ENCODE peak calls at places on chromosomes 5 and 9, in seven cellular contexts. I, L, A, R, N, H and Z are unnamed samples.

GRCh38 chr5:148523139-148523538 is 131.2 kb downstream of the HTR4 start:
- DNase-seq in I (no peak), L (no peak), A (no peak), R (no peak), N (no peak), H (no peak), Z (no peak)

GRCh38 chr5:59813761-59814562 is 79.6 kb downstream of the PDE4D start:
- DNase-seq in I (peak; percentile 53), L (no peak), A (peak; percentile 84), R (peak; percentile 56), N (no peak), H (peak; percentile 51), Z (no peak)

GRCh38 chr5:170313344-170313743 is 15.8 kb upstream of the LCP2 start:
- DNase-seq in I (no peak), L (no peak), A (no peak), R (no peak), N (no peak), H (no peak), Z (no peak)

GRCh38 chr5:1103505-1104326 is 8.1 kb downstream of the SLC12A7 start:
- DNase-seq in I (peak; percentile 86), L (peak; percentile 86), A (no peak), R (no peak), N (peak; percentile 86), H (no peak), Z (no peak)

GRCh38 chr5:159163027-159163699 is 46.2 kb downstream of the RNF145 start:
- DNase-seq in I (no peak), L (no peak), A (peak; percentile 63), R (peak; percentile 97), N (no peak), H (peak; percentile 46), Z (no peak)

GRCh38 chr9:78026416-78026815 is 5.2 kb downstream of the GNAQ start:
- DNase-seq in I (peak; percentile 62), L (no peak), A (no peak), R (no peak), N (no peak), H (no peak), Z (no peak)

GRCh38 chr5:82352146-82352791 is 74.1 kb upstream of the RPS23 start:
- DNase-seq in I (no peak), L (no peak), A (peak; percentile 48), R (no peak), N (no peak), H (no peak), Z (no peak)

GRCh38 chr5:136075339-136075885 is 46.6 kb downstream of the TGFBI start:
- DNase-seq in I (no peak), L (no peak), A (no peak), R (no peak), N (no peak), H (no peak), Z (no peak)

GRCh38 chr9:21812945-21813568 is 10.6 kb downstream of the MTAP start:
- DNase-seq in I (peak; percentile 89), L (peak; percentile 70), A (peak; percentile 74), R (peak; percentile 74), N (peak; percentile 90), H (no peak), Z (no peak)

GRCh38 chr9:72579190-72579589 is 57.8 kb downstream of the TMC1 start:
- DNase-seq in I (peak; percentile 86), L (peak; percentile 48), A (peak; percentile 68), R (peak; percentile 90), N (no peak), H (peak; percentile 92), Z (peak; percentile 74)

GRCh38 chr9:126057461-126057860 is 269.2 kb upstream of the MVB12B start:
- DNase-seq in I (peak; percentile 7), L (no peak), A (no peak), R (no peak), N (peak; percentile 28), H (no peak), Z (no peak)

GRCh38 chr5:115377468-115378217 is 81.2 kb upstream of the CCDC112 start:
- DNase-seq in I (no peak), L (no peak), A (peak; percentile 69), R (peak; percentile 66), N (no peak), H (no peak), Z (no peak)

GRCh38 chr5:106189121-106189809 is 1481.5 kb downstream of the EFNA5 start:
- DNase-seq in I (no peak), L (no peak), A (no peak), R (no peak), N (no peak), H (no peak), Z (no peak)

GRCh38 chr5:94021246-94021645 is 279.8 kb upstream of the POU5F2 start:
- DNase-seq in I (no peak), L (no peak), A (peak; percentile 32), R (peak; percentile 63), N (no peak), H (peak; percentile 64), Z (no peak)

GRCh38 chr9:135166566-135166965 is 79.1 kb downstream of the OLFM1 start:
- DNase-seq in I (no peak), L (no peak), A (no peak), R (no peak), N (no peak), H (no peak), Z (no peak)

GRCh38 chr9:71587576-71588362 is 180.5 kb downstream of the CEMIP2 start:
- DNase-seq in I (no peak), L (no peak), A (peak; percentile 7), R (peak; percentile 88), N (no peak), H (peak; percentile 34), Z (no peak)

GRCh38 chr9:2231831-2232230 is 216.7 kb downstream of the SMARCA2 start:
- DNase-seq in I (no peak), L (no peak), A (peak; percentile 20), R (peak; percentile 32), N (no peak), H (no peak), Z (no peak)

GRCh38 chr5:173056783-173057061 is 570 bp downstream of the CREBRF start:
- DNase-seq in I (no peak), L (no peak), A (no peak), R (no peak), N (no peak), H (peak; percentile 61), Z (no peak)

GRCh38 chr9:124477211-124478013 is 27.2 kb downstream of the ADGRD2 start:
- DNase-seq in I (no peak), L (no peak), A (no peak), R (peak; percentile 12), N (no peak), H (peak; percentile 58), Z (no peak)

DNA sequence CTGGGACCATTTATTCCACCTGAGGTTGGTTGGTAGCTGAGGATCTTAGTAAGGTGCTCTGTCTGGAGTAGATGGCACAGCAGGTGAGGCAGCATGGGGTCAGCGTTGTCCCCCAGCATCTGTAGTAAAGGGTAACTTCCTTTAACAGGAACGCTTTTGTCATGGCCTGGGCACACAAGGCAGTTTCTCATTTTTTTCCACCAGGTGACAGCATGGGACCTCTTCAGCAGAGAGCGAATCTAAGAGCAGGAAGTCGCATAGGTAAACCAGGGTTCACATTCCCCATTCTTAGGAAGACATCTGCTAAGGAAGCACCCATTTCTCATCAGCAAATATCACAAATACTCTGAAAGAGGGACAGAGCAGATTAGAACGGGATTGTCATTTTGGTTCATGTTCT is 56.5 kb downstream of the GPR107 start:
- DNase-seq in I (no peak), L (no peak), A (no peak), R (no peak), N (no peak), H (no peak), Z (no peak)
- TF ChIP-seq CTCF in I (no peak), L (no peak), A (peak; percentile 31), R (peak; percentile 9), N (no peak), H (no peak), Z (no peak)

DNA sequence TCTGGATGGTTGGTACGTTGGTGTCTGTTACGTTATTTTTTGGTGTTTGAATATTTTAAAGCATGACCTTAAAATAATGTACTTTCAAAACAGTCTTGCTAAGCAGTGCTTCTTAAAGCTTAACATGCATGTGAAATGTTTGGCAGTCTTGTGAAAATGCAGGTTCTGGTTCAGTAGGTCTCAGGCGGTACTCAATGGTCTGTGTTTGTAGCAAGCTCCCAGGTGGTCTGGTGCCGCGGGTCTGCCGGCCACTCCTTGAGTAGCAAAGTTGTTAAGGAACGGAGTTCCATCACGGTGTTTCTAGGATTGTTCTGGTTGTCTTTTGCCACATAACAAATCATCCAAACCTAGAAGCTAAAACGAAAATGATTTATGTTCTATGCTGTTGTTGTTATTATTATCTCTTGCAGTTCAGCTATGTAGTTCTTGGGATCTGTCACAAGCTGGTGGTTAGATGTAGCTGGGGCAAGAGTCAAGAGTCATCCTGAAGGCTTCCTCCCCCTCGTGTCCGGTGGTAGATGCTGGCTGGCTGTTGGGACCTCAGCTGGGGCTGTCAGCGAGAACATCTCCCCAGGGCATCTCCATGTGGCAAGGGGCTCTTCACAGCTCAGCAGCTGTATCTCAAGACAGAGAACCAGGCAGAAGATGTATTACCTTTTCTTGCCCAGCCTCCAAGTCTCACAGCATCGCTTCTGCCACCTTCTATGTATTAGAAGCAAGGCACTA is 186.8 kb downstream of the PALM2AKAP2 start:
- DNase-seq in I (peak; percentile 69), L (no peak), A (no peak), R (no peak), N (peak; percentile 80), H (no peak), Z (no peak)
- H3K4me3 ChIP-seq in I (no peak overlapping the region), L (no peak overlapping the region), A (no peak overlapping the region), R (no peak overlapping the region), N (no peak overlapping the region), H (no peak overlapping the region), Z (no peak overlapping the region)

DNA sequence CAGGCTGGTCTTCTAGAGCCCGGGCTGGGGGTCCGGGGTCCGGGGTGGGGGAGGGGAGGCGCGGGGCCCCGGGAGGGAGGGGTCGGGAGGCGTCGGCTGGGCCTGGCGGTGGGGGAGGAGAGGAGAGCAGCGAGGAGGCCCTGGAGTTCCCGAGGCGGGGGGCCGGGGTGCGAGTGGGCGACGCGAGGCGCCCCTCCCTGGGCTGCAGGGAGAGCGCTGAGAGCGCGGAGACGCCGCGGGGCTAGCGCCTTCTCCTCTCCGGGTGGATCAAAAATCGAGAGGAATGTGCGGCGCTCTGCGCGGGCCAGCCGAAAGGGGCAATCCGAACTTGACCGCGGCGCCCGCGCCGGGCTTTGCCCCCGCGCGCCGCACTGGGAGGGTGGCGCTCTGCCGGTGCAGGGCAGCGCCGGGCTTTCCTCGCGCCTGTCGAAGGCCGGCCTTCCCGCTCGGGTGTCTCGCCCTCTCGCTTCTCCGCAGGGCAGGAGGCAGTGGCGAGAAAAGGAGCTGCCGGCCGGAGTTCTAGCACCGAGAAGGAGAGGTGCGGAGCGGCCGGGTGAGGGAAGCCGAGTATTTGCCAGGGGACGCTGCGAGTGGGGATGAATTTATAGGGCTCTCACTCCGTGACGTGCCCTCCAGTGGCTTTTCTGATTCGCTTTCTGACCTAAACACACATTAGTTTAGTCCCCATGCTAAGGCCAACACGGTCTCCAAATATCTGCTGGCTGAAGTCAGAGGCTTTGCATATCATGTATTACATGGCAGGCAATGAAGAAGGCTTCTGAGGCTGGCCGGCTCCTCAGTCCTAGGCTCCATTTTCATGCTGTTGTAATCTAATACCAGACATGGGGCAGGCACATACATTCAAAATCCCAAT is at the start of gene GDNF:
- DNase-seq in I (no peak), L (peak; percentile 43), A (no peak), R (peak; percentile 58), N (no peak), H (peak; percentile 38), Z (no peak)
- H3K27ac ChIP-seq in I (no peak within 1 kb of the TSS), L (no peak within 1 kb of the TSS), A (no peak within 1 kb of the TSS), R (peak within 1 kb of the TSS; percentile 17), N (no peak within 1 kb of the TSS), H (peak within 1 kb of the TSS; percentile 72), Z (no peak within 1 kb of the TSS)

DNA sequence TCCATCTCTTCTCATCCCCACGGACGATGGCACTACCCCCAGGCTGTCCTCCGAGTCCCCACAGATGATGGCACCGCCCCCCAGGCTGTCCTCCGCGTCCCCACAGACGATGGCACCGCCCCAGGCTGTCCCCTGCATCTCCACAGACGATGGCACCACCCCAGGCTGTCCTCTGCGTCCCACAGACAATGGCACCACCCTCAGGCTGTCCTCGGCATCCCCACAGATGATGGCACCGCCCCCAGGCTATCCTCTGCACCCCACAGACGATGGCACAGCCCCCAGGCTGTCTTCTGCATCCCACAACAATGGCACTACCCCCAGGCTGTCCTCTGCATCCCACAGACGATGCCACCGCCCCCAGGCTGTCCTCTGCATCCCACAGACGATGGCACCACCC is 57.4 kb upstream of the PTCH1 start:
- DNase-seq in I (peak; percentile 45), L (no peak), A (no peak), R (no peak), N (no peak), H (no peak), Z (no peak)
- TF ChIP-seq CTCF in I (no peak), L (no peak), A (no peak), R (no peak), N (no peak), H (peak; percentile 15), Z (no peak)